ENCODE peak calls at places on chromosomes 1 and 21, in ten cellular contexts. H is MM.1S, M is HFF-Myc, C is heart right ventricle, K is breast epithelium, D is tibial nerve, Y is A549, W is choroid plexus epithelial cell, P is fibroblast of lung, Z is GM23338. I is an unnamed sample.

GRCh38 chr1:31295874-31296485 is 608 bp downstream of the SNRNP40 start:
- DNase-seq in Z (no peak), P (no peak), D (no peak), M (no peak), W (no peak), Y (no peak), C (no peak), K (no peak), H (no peak), I (no peak)

GRCh38 chr21:43585924-43586411 is 73.3 kb downstream of the HSF2BP start:
- DNase-seq in D (peak), Y (peak), P (peak), C (no peak), Z (peak), M (peak), W (peak), H (no peak), K (peak), I (peak)

GRCh38 chr21:39610705-39611104 is 2.0 kb upstream of the B3GALT5 start:
- DNase-seq in W (peak), P (no peak), D (no peak), K (no peak), Y (no peak), M (no peak), C (no peak), H (no peak), Z (peak), I (no peak)

GRCh38 chr1:54764922-54765561 is 719 bp upstream of the PARS2 start:
- DNase-seq in C (no peak), K (no peak), W (no peak), D (no peak), Z (no peak), P (no peak), M (no peak), H (no peak), Y (no peak), I (no peak)

GRCh38 chr1:204162498-204163074 is 3.6 kb downstream of the REN start:
- DNase-seq in M (peak), H (peak), K (peak), D (peak), W (peak), Z (peak), C (peak), P (peak), Y (peak), I (peak)

GRCh38 chr1:246210751-246211150 is 296.3 kb downstream of the SMYD3 start:
- DNase-seq in W (no peak), H (no peak), M (no peak), D (no peak), Y (no peak), C (no peak), P (no peak), Z (peak), K (no peak), I (no peak)

GRCh38 chr1:170114916-170115315 is 30.8 kb upstream of the NTMT2 start:
- DNase-seq in W (peak), P (peak), D (no peak), Z (peak), H (peak), K (no peak), M (peak), Y (no peak), C (no peak), I (peak)

GRCh38 chr21:44686000-44686781 is 4.2 kb upstream of the KRTAP12-1 start:
- DNase-seq in Z (peak), P (no peak), C (no peak), K (no peak), M (no peak), H (no peak), W (no peak), D (no peak), Y (no peak), I (no peak)

GRCh38 chr1:182889997-182890396 is 50.9 kb downstream of the DHX9 start:
- DNase-seq in P (no peak), M (no peak), Y (no peak), C (no peak), D (no peak), K (no peak), Z (peak), W (no peak), H (peak), I (peak)

GRCh38 chr1:220888665-220888986 is 9.4 kb downstream of the HLX start:
- DNase-seq in P (no peak), D (no peak), W (no peak), C (no peak), Y (no peak), M (no peak), Z (peak), H (no peak), K (no peak), I (no peak)

GRCh38 chr21:40422851-40423635 is 423.9 kb downstream of the DSCAM start:
- DNase-seq in W (no peak), D (no peak), Y (no peak), P (no peak), C (no peak), M (no peak), K (no peak), Z (no peak), H (peak), I (no peak)

GRCh38 chr1:178283409-178283808 is 189.5 kb downstream of the RASAL2 start:
- DNase-seq in K (peak), Z (peak), W (peak), H (no peak), D (no peak), C (no peak), M (no peak), P (peak), Y (no peak), I (peak)
- H3K4me3 ChIP-seq in K (no peak), Z (peak), W (no peak), H (no peak), D (no peak), C (no peak), M (no peak), P (no peak), Y (no peak), I (no peak)

GRCh38 chr1:21217812-21218596 is 41.3 kb upstream of the EIF4G3 start:
- DNase-seq in K (no peak), W (peak), M (no peak), D (no peak), H (no peak), C (peak), Z (peak), P (peak), Y (peak), I (peak)
- TF ChIP-seq CTCF in K (no peak), W (peak), M (peak), D (no peak), H (peak), C (peak), Z (peak), P (peak), Y (peak), I (peak)

GRCh38 chr1:113141650-113142473 is 68.9 kb downstream of the LRIG2 start:
- DNase-seq in M (no peak), K (no peak), C (no peak), Z (no peak), W (peak), Y (no peak), H (peak), D (no peak), P (peak), I (peak)

GRCh38 chr1:113138778-113139177 is 65.8 kb downstream of the LRIG2 start:
- DNase-seq in H (no peak), W (no peak), P (no peak), Y (no peak), K (no peak), D (no peak), M (no peak), Z (no peak), C (no peak), I (no peak)

GRCh38 chr1:113142791-113143190 is 69.8 kb downstream of the LRIG2 start:
- DNase-seq in M (no peak), K (no peak), C (no peak), D (no peak), Z (no peak), P (peak), W (peak), H (peak), Y (no peak), I (peak)

GRCh38 chr1:113137563-113137962 is 64.6 kb downstream of the LRIG2 start:
- DNase-seq in W (no peak), M (no peak), C (no peak), K (no peak), P (no peak), D (no peak), Y (no peak), H (no peak), Z (no peak), I (no peak)

DNA sequence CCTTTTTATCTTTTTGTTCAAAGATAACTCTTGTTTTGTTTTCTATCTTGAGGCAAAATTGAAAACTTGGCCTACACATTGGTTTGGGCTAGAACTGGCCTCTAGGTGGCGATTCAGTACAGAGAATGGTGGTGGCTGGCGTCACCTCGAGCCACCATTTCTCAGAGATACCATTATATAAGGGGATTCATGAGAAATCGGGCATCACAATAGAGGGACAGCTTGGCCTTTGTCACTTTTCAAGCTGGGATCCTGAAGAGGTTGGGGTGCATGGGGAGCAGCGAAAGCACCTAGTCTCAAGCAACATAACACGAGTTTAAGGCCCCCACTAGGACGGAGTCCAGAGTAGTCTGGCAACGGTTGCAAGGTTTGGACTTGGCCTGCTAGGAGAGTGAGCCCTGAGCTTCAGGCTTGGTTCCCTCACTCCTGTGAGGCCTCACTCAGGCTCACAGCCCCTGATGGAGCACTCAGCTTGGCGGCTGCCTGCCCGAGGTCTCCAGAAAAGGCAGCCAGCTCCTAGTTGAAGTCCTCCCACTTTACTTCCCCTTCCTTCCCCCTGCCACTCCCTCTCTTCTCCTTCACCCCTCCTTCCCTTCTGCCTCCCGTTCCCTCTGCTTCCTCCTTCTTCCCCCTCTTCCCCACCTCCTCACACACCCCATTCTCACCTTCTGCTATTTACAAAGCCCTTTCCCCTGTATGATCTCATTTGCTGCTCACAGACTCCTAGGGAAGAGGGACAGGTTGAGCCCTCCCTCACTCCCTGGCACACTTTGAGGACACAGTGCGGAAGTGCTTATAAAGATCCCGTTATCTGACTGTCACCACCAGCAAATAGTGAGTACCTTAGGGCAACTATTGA is 67.8 kb downstream of the LRIG2 start:
- DNase-seq in M (peak), D (peak), K (peak), Z (peak), Y (peak), W (peak), P (peak), H (peak), C (peak), I (peak)
- H3K4me3 ChIP-seq in M (no peak), D (no peak), K (peak), Z (no peak), Y (no peak), W (no peak), P (no peak), H (no peak), C (no peak), I (no peak)

DNA sequence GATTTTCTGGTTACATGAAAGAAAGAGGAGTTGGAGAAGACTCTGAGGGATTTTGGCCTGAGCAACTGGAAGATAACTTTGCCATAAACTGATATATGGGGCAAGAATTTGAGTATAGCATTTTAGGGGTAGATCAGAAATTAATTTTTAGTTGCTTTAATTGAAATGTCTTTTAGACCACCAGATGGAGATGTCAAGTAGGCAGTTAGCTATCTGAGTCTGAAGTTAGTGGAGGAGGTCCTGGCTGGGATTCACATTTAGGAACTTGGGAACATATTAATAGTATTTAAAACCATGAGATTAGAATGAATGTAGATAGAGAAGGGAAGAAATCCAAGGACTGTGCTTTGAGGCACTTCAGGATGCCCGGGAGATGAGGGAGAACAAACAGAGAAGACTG is 32.6 kb downstream of the SLC44A3 start:
- DNase-seq in C (no peak), K (no peak), M (no peak), D (no peak), H (no peak), W (peak), P (peak), Z (no peak), Y (no peak), I (peak)
- TF ChIP-seq CTCF in C (peak), K (no peak), M (no peak), D (peak), H (no peak), W (peak), P (peak), Z (no peak), Y (no peak), I (peak)

GRCh38 chr1:243268751-243269460 is 13.1 kb downstream of the SDCCAG8 start:
- DNase-seq in M (no peak), W (peak), Y (no peak), P (no peak), K (no peak), Z (peak), D (no peak), C (no peak), H (no peak), I (no peak)

GRCh38 chr1:243269461-243269801 is 13.6 kb downstream of the SDCCAG8 start:
- DNase-seq in K (no peak), P (no peak), M (no peak), W (no peak), H (no peak), Z (no peak), C (no peak), Y (no peak), D (no peak), I (no peak)

GRCh38 chr1:243267346-243268283 is 11.8 kb downstream of the SDCCAG8 start:
- DNase-seq in P (peak), K (no peak), H (no peak), W (no peak), M (no peak), D (no peak), C (no peak), Y (no peak), Z (no peak), I (peak)

GRCh38 chr1:243270097-243270864 is 14.4 kb downstream of the SDCCAG8 start:
- DNase-seq in M (no peak), Z (no peak), Y (no peak), P (no peak), H (no peak), D (no peak), K (no peak), C (no peak), W (no peak), I (no peak)

GRCh38 chr1:243268284-243268653 is 12.4 kb downstream of the SDCCAG8 start:
- DNase-seq in Y (peak), D (no peak), W (peak), M (peak), K (no peak), C (no peak), P (peak), Z (no peak), H (no peak), I (peak)
- H3K4me3 ChIP-seq in Y (peak), D (no peak), W (no peak), M (no peak), K (no peak), C (no peak), P (no peak), Z (no peak), H (no peak), I (no peak)

DNA sequence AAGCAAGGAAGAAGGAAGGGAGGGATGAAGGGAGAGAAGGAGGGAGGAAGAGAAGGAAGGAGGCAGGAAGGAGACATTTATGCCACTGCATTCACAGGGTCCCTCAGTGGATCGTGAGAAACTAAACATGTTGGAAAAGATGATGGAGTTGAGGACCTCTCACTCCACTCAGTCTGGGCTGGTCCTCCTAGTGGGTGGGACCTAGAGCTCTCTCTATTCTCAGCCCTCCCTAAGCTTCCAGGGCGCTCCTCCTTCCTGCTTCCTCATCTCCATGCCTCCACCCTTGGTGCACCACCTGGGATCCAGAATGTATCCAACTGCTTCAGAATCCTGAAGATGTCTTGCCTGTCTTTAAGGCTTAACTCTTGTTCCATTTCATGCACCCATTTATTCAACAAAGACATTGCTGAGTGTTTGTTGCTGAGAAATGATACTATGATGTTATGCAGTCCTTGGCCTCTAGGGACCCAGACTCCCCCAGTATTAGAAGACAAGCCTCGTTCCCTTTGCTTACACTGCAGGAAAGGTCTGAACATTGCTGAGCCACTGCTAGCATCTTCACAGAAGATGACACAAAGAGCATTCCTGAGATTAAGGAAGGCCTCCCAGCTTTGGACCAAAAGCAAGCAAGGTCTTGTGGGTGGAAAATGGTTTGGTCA is 88.5 kb downstream of the BEND5 start:
- DNase-seq in H (peak), Y (peak), P (no peak), K (no peak), M (no peak), Z (peak), W (peak), C (no peak), D (no peak), I (peak)
- TF ChIP-seq CTCF in H (peak), Y (no peak), P (peak), K (peak), M (peak), Z (peak), W (peak), C (no peak), D (no peak), I (peak)

GRCh38 chr1:223143760-223144248 is 756 bp upstream of the TLR5 start:
- DNase-seq in C (peak), D (no peak), K (no peak), M (no peak), Z (no peak), P (no peak), Y (no peak), H (peak), W (no peak), I (no peak)

GRCh38 chr1:223142269-223142668 is 779 bp downstream of the TLR5 start:
- DNase-seq in Z (no peak), W (no peak), M (no peak), D (no peak), P (no peak), Y (no peak), K (no peak), C (peak), H (no peak), I (no peak)

GRCh38 chr1:223142795-223143759 is at the start of gene TLR5:
- DNase-seq in D (peak), Z (peak), P (peak), W (peak), K (peak), C (peak), H (peak), M (no peak), Y (peak), I (peak)

GRCh38 chr1:223140551-223140950 is 2.5 kb downstream of the TLR5 start:
- DNase-seq in K (no peak), Y (no peak), M (no peak), H (no peak), Z (no peak), D (no peak), C (no peak), W (no peak), P (no peak), I (no peak)

DNA sequence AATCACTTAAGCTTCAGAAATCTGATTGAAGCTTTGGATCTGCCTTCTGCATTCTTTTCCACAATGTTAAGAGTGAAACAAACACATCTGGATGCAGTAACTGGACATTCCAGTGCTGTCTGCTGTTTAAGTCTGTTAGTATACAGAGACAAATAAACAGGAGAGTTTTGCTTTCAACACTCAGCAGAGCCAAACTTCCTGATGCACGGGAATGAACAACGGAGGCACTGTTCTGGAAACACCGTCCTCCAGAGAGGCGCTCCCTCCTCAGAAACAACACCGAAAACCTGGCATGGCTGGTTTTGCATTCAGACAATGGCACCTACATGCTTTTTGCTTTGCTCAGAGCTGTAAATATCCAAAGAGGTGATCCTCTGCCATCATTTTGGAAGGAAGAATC is 2.0 kb downstream of the TLR5 start:
- DNase-seq in D (no peak), W (no peak), H (no peak), K (peak), Z (peak), C (no peak), M (no peak), P (no peak), Y (no peak), I (no peak)
- H3K4me3 ChIP-seq in D (no peak), W (no peak), H (no peak), K (no peak), Z (no peak), C (no peak), M (no peak), P (no peak), Y (no peak), I (no peak)